ENCODE peak calls at places on chromosome 10, in five cellular contexts. L, H, F, E and G are unnamed samples.

GRCh38 chr10:122159159-122159970 is 111.7 kb upstream of the BTBD16 start:
- DNase-seq in H (peak), E (no peak), F (no peak), L (no peak), G (no peak)

GRCh38 chr10:102673961-102674511 is 29.8 kb downstream of the TRIM8 start:
- DNase-seq in L (peak), F (peak), H (peak), E (no peak), G (no peak)

GRCh38 chr10:11934262-11934661 is 108.3 kb downstream of the UPF2 start:
- DNase-seq in H (no peak), E (no peak), F (no peak), L (no peak), G (no peak)

GRCh38 chr10:79274279-79275104 is 72.8 kb upstream of the PPIF start:
- DNase-seq in L (no peak), H (no peak), F (peak), E (no peak), G (no peak)

GRCh38 chr10:47415520-47416304 is 31.6 kb upstream of the ZNF488 start:
- DNase-seq in L (no peak), F (no peak), H (no peak), E (no peak), G (no peak)

GRCh38 chr10:5563991-5564536 is 39.3 kb downstream of the CALML3 start:
- DNase-seq in H (peak), L (no peak), F (no peak), E (no peak), G (peak)

GRCh38 chr10:114100848-114101741 is 57.4 kb downstream of the ADRB1 start:
- DNase-seq in L (no peak), E (no peak), H (peak), F (peak), G (no peak)

GRCh38 chr10:31961675-31962074 is 33.0 kb upstream of the ARHGAP12 start:
- DNase-seq in L (no peak), E (peak), F (no peak), H (peak), G (peak)

GRCh38 chr10:55174419-55174818 is 373.4 kb upstream of the PCDH15 start:
- DNase-seq in E (peak), F (no peak), H (no peak), L (no peak), G (no peak)

GRCh38 chr10:23338155-23338828 is 6.3 kb downstream of the C10orf67 start:
- DNase-seq in L (no peak), E (peak), H (peak), F (no peak), G (no peak)

GRCh38 chr10:108358912-108359311 is 1194.4 kb upstream of the SORCS1 start:
- DNase-seq in H (peak), E (peak), F (no peak), L (peak), G (peak)

GRCh38 chr10:88457680-88458079 is 125.4 kb downstream of the RNLS start:
- DNase-seq in E (peak), F (no peak), H (no peak), L (no peak), G (no peak)

GRCh38 chr10:10110817-10111490 is 906.7 kb upstream of the CELF2 start:
- DNase-seq in E (no peak), L (no peak), H (no peak), F (no peak), G (no peak)

GRCh38 chr10:26044123-26044749 is 110.2 kb downstream of the MYO3A start:
- DNase-seq in E (no peak), H (no peak), L (no peak), F (peak), G (no peak)

GRCh38 chr10:70462349-70462984 is 16.1 kb upstream of the PALD1 start:
- DNase-seq in E (peak), F (peak), H (no peak), L (no peak), G (peak)

GRCh38 chr10:28587270-28587969 is 54.5 kb downstream of the WAC start:
- DNase-seq in E (no peak), H (peak), L (no peak), F (no peak), G (no peak)

GRCh38 chr10:6669269-6669859 is 89.3 kb upstream of the PRKCQ start:
- DNase-seq in L (no peak), H (peak), E (peak), F (no peak), G (no peak)

GRCh38 chr10:90087197-90088007 is 386.0 kb downstream of the KIF20B start:
- DNase-seq in H (peak), F (no peak), L (peak), E (peak), G (peak)

GRCh38 chr10:124220547-124220946 is 127.1 kb upstream of the CHST15 start:
- DNase-seq in F (no peak), H (no peak), E (no peak), L (no peak), G (no peak)

GRCh38 chr10:124220971-124221355 is 127.6 kb upstream of the CHST15 start:
- DNase-seq in F (no peak), H (no peak), L (no peak), E (no peak), G (no peak)

GRCh38 chr10:124222298-124223000 is 129.1 kb upstream of the CHST15 start:
- DNase-seq in H (no peak), E (no peak), L (no peak), F (no peak), G (no peak)

GRCh38 chr10:124223001-124223710 is 129.8 kb upstream of the CHST15 start:
- DNase-seq in H (no peak), F (no peak), E (no peak), L (no peak), G (no peak)

GRCh38 chr10:124221356-124222297 is 128.2 kb upstream of the CHST15 start:
- DNase-seq in E (no peak), F (no peak), H (no peak), L (peak), G (no peak)
- TF ChIP-seq POLR2A in E (no peak), F (no peak), H (no peak), L (no peak), G (no peak)

DNA sequence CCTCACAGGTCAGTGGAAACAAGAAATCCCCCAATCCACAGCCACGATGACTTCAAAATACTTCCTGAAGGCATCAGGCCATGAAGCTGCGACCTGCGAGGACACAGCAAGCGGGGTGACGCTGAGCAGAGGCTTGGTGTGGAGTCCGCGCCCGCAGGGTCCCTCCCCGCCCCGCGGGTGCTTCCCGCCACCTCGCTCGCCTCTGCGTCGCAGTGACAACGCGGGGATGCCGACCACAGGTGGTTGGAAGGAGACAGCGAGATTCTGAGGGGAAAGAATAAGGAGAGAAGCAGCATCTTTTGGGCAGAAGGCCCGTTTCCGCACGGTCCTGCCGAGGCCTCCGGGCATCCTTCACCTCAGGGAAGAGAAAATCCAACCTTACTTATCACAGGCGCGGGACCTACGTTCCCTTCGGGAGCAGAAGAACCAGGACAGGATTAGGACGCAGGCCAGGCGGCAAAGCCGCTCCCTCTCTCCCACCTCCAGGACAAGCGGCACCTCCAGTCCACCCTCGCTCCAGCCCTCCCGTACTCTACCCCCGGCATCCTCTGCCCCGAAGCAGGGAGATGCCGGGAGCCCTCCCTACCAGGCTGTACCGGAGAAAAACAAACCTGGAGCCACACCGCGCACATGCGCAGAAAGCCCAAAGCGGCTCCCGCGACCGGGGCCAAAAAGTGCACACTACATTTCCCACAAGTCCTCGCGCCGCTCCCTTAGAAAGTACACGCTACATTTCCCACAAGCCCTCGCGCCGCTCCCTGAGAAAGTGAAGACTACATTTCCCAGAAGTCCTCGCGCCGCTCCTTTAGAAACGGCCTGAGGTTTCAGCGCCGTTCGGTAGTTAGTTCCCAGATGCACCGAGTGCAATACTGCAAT is 85.9 kb downstream of the ZNF33B start:
- DNase-seq in H (peak), E (peak), L (peak), F (peak), G (peak)
- TF ChIP-seq POLR2A in H (no peak), E (peak), L (no peak), F (no peak), G (peak)

GRCh38 chr10:45373003-45373782 is 823 bp upstream of the ALOX5 start:
- DNase-seq in E (no peak), F (no peak), L (peak), H (no peak), G (no peak)

GRCh38 chr10:45374451-45375052 is 536 bp downstream of the ALOX5 start:
- DNase-seq in H (no peak), E (no peak), L (no peak), F (peak), G (peak)

GRCh38 chr10:45372251-45372951 is 1.6 kb upstream of the ALOX5 start:
- DNase-seq in E (no peak), L (no peak), F (no peak), H (no peak), G (no peak)

GRCh38 chr10:45375101-45375500 is 1.1 kb downstream of the ALOX5 start:
- DNase-seq in L (no peak), H (no peak), F (no peak), E (no peak), G (no peak)

GRCh38 chr10:45373783-45374450 is at the start of gene ALOX5:
- DNase-seq in E (no peak), H (no peak), F (peak), L (peak), G (no peak)
- TF ChIP-seq POLR2A in E (no peak), H (no peak), F (no peak), L (no peak), G (no peak)

GRCh38 chr10:3468919-3469638 is 296.5 kb upstream of the PITRM1 start:
- DNase-seq in E (peak), L (no peak), F (no peak), H (peak), G (peak)
- TF ChIP-seq POLR2A in E (no peak), L (no peak), F (no peak), H (peak), G (no peak)

GRCh38 chr10:22002531-22003110 is 909 bp downstream of the DNAJC1 start:
- DNase-seq in H (peak), F (no peak), L (no peak), E (peak), G (no peak)
- TF ChIP-seq POLR2A in H (no peak), F (no peak), L (no peak), E (no peak), G (no peak)

DNA sequence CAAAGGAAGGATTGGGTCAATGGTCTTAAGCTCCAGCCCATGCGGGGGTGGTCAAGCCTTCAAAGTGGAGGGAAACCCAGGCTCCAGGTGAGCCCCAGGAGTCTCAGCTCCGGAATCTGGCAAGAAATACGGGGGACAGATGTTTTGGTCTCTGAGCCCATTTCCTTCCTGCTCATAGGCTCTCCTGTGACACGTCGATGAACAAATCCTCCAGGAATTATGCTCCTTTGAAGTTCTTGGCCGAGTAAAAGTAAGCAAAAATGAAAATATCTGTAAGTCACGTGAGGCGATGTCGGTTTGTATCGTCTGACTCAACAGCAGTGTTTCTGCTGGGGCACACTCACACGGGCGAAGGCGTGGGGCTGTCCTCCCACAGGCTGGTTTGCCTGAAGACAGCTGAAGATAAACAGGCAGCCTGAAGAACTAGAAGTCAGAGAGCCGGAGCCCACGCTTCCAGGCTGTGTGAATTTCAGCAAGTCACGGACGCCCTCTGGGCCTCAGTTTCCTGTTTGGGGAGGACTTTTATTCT is 52.6 kb upstream of the SMNDC1 start:
- DNase-seq in E (peak), F (no peak), L (no peak), H (peak), G (no peak)
- TF ChIP-seq POLR2A in E (no peak), F (no peak), L (peak), H (peak), G (no peak)

DNA sequence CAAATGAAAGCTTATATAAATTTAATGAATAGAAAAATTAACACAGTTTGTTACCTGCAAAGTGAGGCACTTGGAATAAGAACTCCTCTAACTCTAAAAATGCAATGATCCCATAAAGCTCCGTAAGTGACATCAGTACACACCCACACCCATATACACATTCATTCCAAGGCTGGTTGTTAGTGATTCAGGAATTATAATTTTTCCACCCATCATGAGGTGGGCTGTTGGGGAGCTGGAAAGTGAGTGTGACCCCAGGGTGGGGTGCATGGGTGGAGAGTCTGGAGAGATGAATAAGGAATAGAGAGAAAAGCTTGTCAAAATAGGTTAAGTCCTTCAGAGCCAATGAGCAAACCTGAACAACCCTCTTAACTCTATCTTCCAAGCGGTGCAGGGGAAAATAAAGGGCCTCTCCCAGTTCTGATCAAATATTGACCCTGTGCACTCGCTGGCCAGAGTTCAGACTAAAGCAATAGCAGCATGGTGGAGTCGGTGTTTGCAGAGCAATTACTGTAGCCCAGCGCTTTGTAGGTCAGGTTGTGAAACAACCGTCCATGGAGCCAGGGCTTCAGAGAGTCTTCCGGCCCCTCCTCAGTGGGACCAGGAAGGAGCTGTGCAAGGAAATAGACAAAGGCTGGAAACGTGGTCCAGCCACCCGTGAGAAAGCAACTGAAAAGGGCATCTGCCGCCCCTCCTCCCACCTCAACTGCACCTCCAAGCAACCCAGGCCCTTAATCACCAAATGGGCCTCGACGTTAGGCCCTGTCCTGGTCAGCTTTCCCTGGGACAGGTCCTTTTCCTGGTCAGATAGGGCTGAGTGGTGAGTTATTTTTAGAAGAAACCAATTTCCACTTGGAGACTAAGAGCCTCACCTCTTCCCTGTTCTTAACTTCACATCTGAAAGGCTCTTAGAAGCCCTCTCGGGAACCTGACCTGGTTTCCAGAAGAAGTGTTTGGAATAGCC is 61.2 kb downstream of the SH3PXD2A start:
- DNase-seq in H (no peak), E (peak), F (no peak), L (no peak), G (no peak)
- TF ChIP-seq POLR2A in H (no peak), E (no peak), F (no peak), L (no peak), G (no peak)